ENCODE peak calls at places on chromosomes 5 and 9, in seven cellular contexts. F is astrocyte of the spinal cord, H is thyroid gland, G is hepatocyte, L is choroid plexus epithelial cell, Z is gastrocnemius medialis, D is heart left ventricle. X is an unnamed sample.
A peak's percentile ranks its signal among the peaks of the same experiment; 100 is the strongest.

GRCh38 chr9:98545041-98545440 is 163.7 kb downstream of the GABBR2 start:
- DNase-seq in Z (no peak), D (no peak), F (no peak), H (no peak), L (no peak), G (no peak), X (no peak)

GRCh38 chr5:141968914-141969608 is at the start of gene RNF14:
- DNase-seq in D (peak; percentile 98), H (peak; percentile 95), L (peak; percentile 94), G (peak; percentile 98), F (peak; percentile 95), Z (peak; percentile 90), X (peak; percentile 97)

GRCh38 chr9:95124582-95125359 is 192.7 kb downstream of the FANCC start:
- DNase-seq in D (no peak), Z (no peak), G (no peak), H (no peak), L (no peak), F (no peak), X (no peak)

GRCh38 chr5:178318382-178318781 is 85.8 kb upstream of the PHYKPL start:
- DNase-seq in G (no peak), D (no peak), L (no peak), F (no peak), Z (no peak), H (no peak), X (no peak)

GRCh38 chr5:177606071-177607051 is 6.4 kb downstream of the B4GALT7 start:
- DNase-seq in L (no peak), G (no peak), F (no peak), Z (no peak), H (no peak), D (no peak), X (no peak)

GRCh38 chr5:117559005-117559844 is 984.6 kb upstream of the SEMA6A start:
- DNase-seq in D (no peak), H (no peak), G (no peak), L (no peak), Z (no peak), F (no peak), X (no peak)

GRCh38 chr5:59772206-59772605 is 121.3 kb downstream of the PDE4D start:
- DNase-seq in D (no peak), F (no peak), L (no peak), H (no peak), Z (no peak), G (no peak), X (no peak)

GRCh38 chr5:179376701-179377420 is 31.6 kb upstream of the ADAMTS2 start:
- DNase-seq in H (no peak), Z (no peak), L (no peak), D (no peak), F (no peak), G (no peak), X (no peak)

GRCh38 chr5:78624992-78625391 is 23.6 kb downstream of the LHFPL2 start:
- DNase-seq in G (no peak), H (no peak), F (no peak), L (no peak), Z (no peak), D (no peak), X (no peak)

GRCh38 chr9:120768870-120769269 is 24.3 kb downstream of the FBXW2 start:
- DNase-seq in F (no peak), H (no peak), Z (no peak), D (no peak), L (peak; percentile 4), G (no peak), X (no peak)

GRCh38 chr5:3835817-3836216 is 240.2 kb downstream of the IRX1 start:
- DNase-seq in H (no peak), G (no peak), Z (no peak), L (no peak), D (no peak), F (no peak), X (no peak)

GRCh38 chr5:167754501-167754941 is 536.9 kb upstream of the WWC1 start:
- DNase-seq in H (no peak), L (peak; percentile 28), G (no peak), Z (no peak), F (peak; percentile 60), D (no peak), X (no peak)

GRCh38 chr9:75083188-75083976 is 4.6 kb downstream of the NMRK1 start:
- DNase-seq in F (no peak), Z (peak; percentile 49), H (peak; percentile 73), G (peak; percentile 42), D (peak; percentile 44), L (peak; percentile 36), X (peak; percentile 56)

GRCh38 chr9:134872482-134873231 is 8.0 kb upstream of the FCN2 start:
- DNase-seq in D (no peak), Z (no peak), G (no peak), L (no peak), F (no peak), H (no peak), X (no peak)

GRCh38 chr9:79134654-79135053 is 437.1 kb upstream of the TLE4 start:
- DNase-seq in H (no peak), Z (no peak), F (peak; percentile 6), D (no peak), L (peak; percentile 37), G (peak; percentile 13), X (peak; percentile 43)

GRCh38 chr5:177430146-177430951 is 3.9 kb downstream of the GRK6 start:
- DNase-seq in F (no peak), L (no peak), Z (no peak), H (no peak), G (no peak), D (no peak), X (no peak)

GRCh38 chr9:137052998-137053943 is 590 bp downstream of the ENTPD2 start:
- DNase-seq in G (no peak), D (no peak), F (no peak), Z (no peak), H (no peak), L (no peak), X (no peak)

GRCh38 chr9:127505396-127506116 is 54.2 kb downstream of the LRSAM1 start:
- DNase-seq in L (peak; percentile 59), F (no peak), D (no peak), G (peak; percentile 58), Z (no peak), H (no peak), X (peak; percentile 47)

GRCh38 chr5:13632676-13633075 is 311.8 kb downstream of the DNAH5 start:
- DNase-seq in G (no peak), F (no peak), L (no peak), H (no peak), Z (no peak), D (no peak), X (peak; percentile 24)

GRCh38 chr9:27534131-27534530 is 4.5 kb upstream of the MOB3B start:
- DNase-seq in L (no peak), H (no peak), G (no peak), D (no peak), F (no peak), Z (no peak), X (no peak)

GRCh38 chr5:77065256-77065655 is 21.8 kb downstream of the ZBED3 start:
- DNase-seq in L (no peak), G (no peak), Z (no peak), F (no peak), H (no peak), D (no peak), X (no peak)

GRCh38 chr5:77066191-77066590 is 20.9 kb downstream of the ZBED3 start:
- DNase-seq in D (no peak), L (no peak), F (no peak), Z (no peak), G (no peak), H (no peak), X (no peak)

GRCh38 chr5:77066823-77067442 is 20.2 kb downstream of the ZBED3 start:
- DNase-seq in L (peak; percentile 74), Z (peak; percentile 35), H (no peak), G (no peak), F (peak; percentile 84), D (no peak), X (peak; percentile 48)

DNA sequence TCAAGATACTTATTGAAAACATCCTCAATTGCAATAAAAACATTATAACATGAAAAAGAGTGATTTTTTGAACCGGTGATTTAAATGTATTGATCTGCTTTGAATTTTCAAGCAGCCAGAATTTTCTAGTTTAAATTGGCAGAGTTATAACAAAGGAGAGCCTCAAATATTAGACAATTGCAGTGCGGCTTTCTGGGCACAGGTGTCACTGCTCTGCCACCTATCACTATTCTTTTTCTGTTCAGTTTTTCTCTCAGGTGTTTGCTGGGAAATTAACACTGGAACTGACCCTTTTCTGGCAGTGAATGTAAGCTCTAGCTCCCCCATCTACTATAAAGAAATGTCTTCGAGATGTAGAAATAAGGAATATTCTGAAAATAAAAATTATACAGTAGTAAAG is 23.0 kb downstream of the ZBED3 start:
- DNase-seq in L (no peak), D (no peak), G (no peak), H (peak; percentile 12), Z (no peak), F (no peak), X (no peak)
- TF ChIP-seq CTCF in L (peak; percentile 19), D (no peak), G (no peak), H (peak; percentile 53), Z (no peak), F (no peak), X (no peak)

GRCh38 chr9:5470122-5470521 is 19.8 kb downstream of the CD274 start:
- DNase-seq in H (no peak), L (no peak), D (no peak), G (no peak), Z (no peak), F (no peak), X (no peak)
- TF ChIP-seq CTCF in H (no peak), L (no peak), D (no peak), G (no peak), Z (no peak), F (no peak), X (no peak)

DNA sequence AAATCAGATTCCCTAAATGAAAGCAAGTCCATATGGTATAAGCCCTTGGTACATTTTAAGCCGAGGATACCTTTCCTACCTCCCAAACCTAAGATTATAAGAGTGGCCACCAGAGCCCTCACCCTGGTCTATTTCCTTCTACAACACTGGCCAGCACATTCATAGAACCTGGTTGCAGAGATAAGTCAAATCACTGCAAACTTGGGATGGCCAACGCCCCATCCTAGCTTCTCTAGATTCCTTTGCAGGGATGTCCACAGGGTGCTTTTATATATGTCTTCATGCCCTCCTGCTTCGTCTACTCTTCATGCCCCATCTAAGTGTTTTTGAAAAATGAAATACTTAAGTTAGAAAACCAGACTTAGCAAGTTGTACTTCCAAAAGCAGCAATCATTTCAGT is 41.8 kb downstream of the SH3RF2 start:
- DNase-seq in L (no peak), D (no peak), F (no peak), G (no peak), H (no peak), Z (no peak), X (no peak)
- TF ChIP-seq CTCF in L (no peak), D (no peak), F (no peak), G (no peak), H (no peak), Z (no peak), X (no peak)

DNA sequence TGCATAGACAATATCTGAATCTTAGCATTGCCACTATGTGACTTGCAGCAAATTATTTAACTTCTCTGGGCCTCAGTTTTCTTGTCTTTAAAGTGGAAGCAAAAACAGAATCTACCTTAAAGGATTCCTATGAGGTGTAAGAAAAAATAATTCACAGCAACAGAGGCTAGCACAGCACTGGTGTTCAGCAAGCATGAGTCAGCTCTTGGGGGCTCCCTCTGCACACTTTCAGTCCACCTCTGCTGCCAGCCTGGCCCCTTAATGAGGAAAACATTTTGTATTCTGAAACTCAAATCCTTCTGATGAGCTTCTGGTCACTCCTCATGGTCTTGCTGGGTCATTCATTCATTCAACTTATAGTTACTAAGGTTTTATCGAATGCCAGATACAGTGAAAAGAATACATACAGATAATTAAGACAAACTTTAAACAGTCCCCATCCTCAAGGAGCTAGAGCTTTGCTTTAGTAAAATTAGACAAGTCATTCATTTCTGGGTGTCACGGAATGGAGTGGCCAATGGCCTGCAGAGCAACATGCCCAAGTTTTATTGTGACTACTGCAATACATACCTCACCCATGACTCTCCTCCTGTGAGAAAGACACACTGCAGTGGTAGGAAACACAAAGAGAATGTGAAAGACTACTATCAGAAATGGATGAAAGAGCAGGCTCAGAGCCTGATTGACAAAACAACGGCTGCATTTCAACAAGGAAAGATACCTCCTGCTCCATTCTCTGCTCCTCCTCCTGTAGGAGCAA is 26.8 kb upstream of the IQGAP2 start:
- DNase-seq in L (peak; percentile 19), D (no peak), H (no peak), F (no peak), Z (no peak), G (no peak), X (no peak)
- TF ChIP-seq CTCF in L (no peak), D (no peak), H (no peak), F (no peak), Z (no peak), G (no peak), X (no peak)

X was measured in MCF 10A.